ENCODE peak calls at places on chromosomes 7 and 10, in eight cellular contexts. One of them, this sample, is unnamed. For H3K4me1 and H3K9me3, the result is how much of the 10 kb centered on the place peaks cover.

GRCh38 chr7:22854158-22855048 is 31.8 kb upstream of the TOMM7 start:
- DNase-seq in heart left ventricle: peak
- DNase-seq in ascending aorta: peak
- DNase-seq in neural progenitor cell: peak
- DNase-seq in colonic mucosa: peak
- DNase-seq in lower lobe of right lung: peak
- DNase-seq in CD8-positive, alpha-beta T cell: peak
- DNase-seq in PC-9: peak
- DNase-seq in this sample: peak

GRCh38 chr7:131538071-131538790 is 18.2 kb downstream of the PODXL start:
- DNase-seq in CD8-positive, alpha-beta T cell: no peak
- DNase-seq in lower lobe of right lung: no peak
- DNase-seq in colonic mucosa: no peak
- DNase-seq in PC-9: peak
- DNase-seq in neural progenitor cell: no peak
- DNase-seq in heart left ventricle: no peak
- DNase-seq in ascending aorta: no peak
- DNase-seq in this sample: no peak

GRCh38 chr10:70551971-70552422 is 50.5 kb downstream of the PRF1 start:
- DNase-seq in lower lobe of right lung: peak
- DNase-seq in CD8-positive, alpha-beta T cell: no peak
- DNase-seq in heart left ventricle: no peak
- DNase-seq in PC-9: no peak
- DNase-seq in colonic mucosa: no peak
- DNase-seq in ascending aorta: no peak
- DNase-seq in neural progenitor cell: no peak
- DNase-seq in this sample: peak

GRCh38 chr7:142873281-142873784 is 12.2 kb downstream of the TRPV6 start:
- DNase-seq in neural progenitor cell: peak
- DNase-seq in ascending aorta: no peak
- DNase-seq in PC-9: no peak
- DNase-seq in CD8-positive, alpha-beta T cell: no peak
- DNase-seq in colonic mucosa: no peak
- DNase-seq in heart left ventricle: no peak
- DNase-seq in lower lobe of right lung: no peak
- DNase-seq in this sample: peak

GRCh38 chr10:51325649-51326048 is 251.4 kb downstream of the PRKG1 start:
- DNase-seq in neural progenitor cell: no peak
- DNase-seq in CD8-positive, alpha-beta T cell: no peak
- DNase-seq in colonic mucosa: no peak
- DNase-seq in lower lobe of right lung: no peak
- DNase-seq in ascending aorta: no peak
- DNase-seq in heart left ventricle: no peak
- DNase-seq in PC-9: no peak
- DNase-seq in this sample: no peak

GRCh38 chr7:152424348-152425108 is 11.3 kb downstream of the KMT2C start:
- DNase-seq in CD8-positive, alpha-beta T cell: no peak
- DNase-seq in PC-9: no peak
- DNase-seq in heart left ventricle: no peak
- DNase-seq in neural progenitor cell: no peak
- DNase-seq in colonic mucosa: no peak
- DNase-seq in lower lobe of right lung: no peak
- DNase-seq in ascending aorta: no peak
- DNase-seq in this sample: no peak

GRCh38 chr7:115851291-115851690 is 179.3 kb downstream of the TFEC start:
- DNase-seq in colonic mucosa: no peak
- DNase-seq in PC-9: peak
- DNase-seq in neural progenitor cell: peak
- DNase-seq in lower lobe of right lung: no peak
- DNase-seq in heart left ventricle: no peak
- DNase-seq in ascending aorta: no peak
- DNase-seq in CD8-positive, alpha-beta T cell: no peak
- DNase-seq in this sample: no peak

GRCh38 chr7:27115161-27116018 is 12.9 kb upstream of the HOXA2 start:
- DNase-seq in PC-9: peak
- DNase-seq in heart left ventricle: no peak
- DNase-seq in colonic mucosa: peak
- DNase-seq in ascending aorta: no peak
- DNase-seq in lower lobe of right lung: no peak
- DNase-seq in neural progenitor cell: peak
- DNase-seq in CD8-positive, alpha-beta T cell: no peak
- DNase-seq in this sample: no peak

GRCh38 chr10:109987413-109987812 is 20.4 kb upstream of the ADD3 start:
- DNase-seq in ascending aorta: no peak
- DNase-seq in colonic mucosa: no peak
- DNase-seq in CD8-positive, alpha-beta T cell: no peak
- DNase-seq in neural progenitor cell: no peak
- DNase-seq in heart left ventricle: no peak
- DNase-seq in lower lobe of right lung: no peak
- DNase-seq in PC-9: no peak
- DNase-seq in this sample: no peak

GRCh38 chr10:68330852-68331454 is 911 bp upstream of the HNRNPH3 start:
- DNase-seq in PC-9: no peak
- DNase-seq in colonic mucosa: peak
- DNase-seq in CD8-positive, alpha-beta T cell: no peak
- DNase-seq in lower lobe of right lung: no peak
- DNase-seq in ascending aorta: no peak
- DNase-seq in neural progenitor cell: peak
- DNase-seq in heart left ventricle: peak
- DNase-seq in this sample: peak

GRCh38 chr7:112238852-112239610 is 32.5 kb downstream of the ZNF277 start:
- DNase-seq in ascending aorta: no peak
- DNase-seq in neural progenitor cell: no peak
- DNase-seq in PC-9: peak
- DNase-seq in colonic mucosa: no peak
- DNase-seq in heart left ventricle: no peak
- DNase-seq in lower lobe of right lung: no peak
- DNase-seq in CD8-positive, alpha-beta T cell: no peak
- DNase-seq in this sample: no peak

GRCh38 chr7:157975401-157976372 is 611.9 kb downstream of the PTPRN2 start:
- DNase-seq in lower lobe of right lung: no peak
- DNase-seq in colonic mucosa: no peak
- DNase-seq in CD8-positive, alpha-beta T cell: no peak
- DNase-seq in neural progenitor cell: no peak
- DNase-seq in PC-9: no peak
- DNase-seq in ascending aorta: no peak
- DNase-seq in heart left ventricle: no peak
- DNase-seq in this sample: no peak
- TF ChIP-seq CTCF in lower lobe of right lung: no peak
- TF ChIP-seq CTCF in colonic mucosa: no peak
- TF ChIP-seq CTCF in CD8-positive, alpha-beta T cell: no peak
- TF ChIP-seq CTCF in neural progenitor cell: no peak
- TF ChIP-seq CTCF in PC-9: no peak
- TF ChIP-seq CTCF in ascending aorta: no peak
- TF ChIP-seq CTCF in heart left ventricle: no peak
- TF ChIP-seq CTCF in this sample: no peak

GRCh38 chr10:82148764-82149163 is 273.8 kb downstream of the NRG3 start:
- DNase-seq in lower lobe of right lung: no peak
- DNase-seq in CD8-positive, alpha-beta T cell: no peak
- DNase-seq in neural progenitor cell: no peak
- DNase-seq in PC-9: no peak
- DNase-seq in heart left ventricle: no peak
- DNase-seq in colonic mucosa: no peak
- DNase-seq in ascending aorta: no peak
- DNase-seq in this sample: no peak
- H3K4me1 ChIP-seq in lower lobe of right lung: under half
- H3K4me1 ChIP-seq in CD8-positive, alpha-beta T cell: under half
- H3K4me1 ChIP-seq in neural progenitor cell: under half
- H3K4me1 ChIP-seq in PC-9: under half
- H3K4me1 ChIP-seq in heart left ventricle: under half
- H3K4me1 ChIP-seq in colonic mucosa: under half
- H3K4me1 ChIP-seq in ascending aorta: under half
- H3K4me1 ChIP-seq in this sample: under half

DNA sequence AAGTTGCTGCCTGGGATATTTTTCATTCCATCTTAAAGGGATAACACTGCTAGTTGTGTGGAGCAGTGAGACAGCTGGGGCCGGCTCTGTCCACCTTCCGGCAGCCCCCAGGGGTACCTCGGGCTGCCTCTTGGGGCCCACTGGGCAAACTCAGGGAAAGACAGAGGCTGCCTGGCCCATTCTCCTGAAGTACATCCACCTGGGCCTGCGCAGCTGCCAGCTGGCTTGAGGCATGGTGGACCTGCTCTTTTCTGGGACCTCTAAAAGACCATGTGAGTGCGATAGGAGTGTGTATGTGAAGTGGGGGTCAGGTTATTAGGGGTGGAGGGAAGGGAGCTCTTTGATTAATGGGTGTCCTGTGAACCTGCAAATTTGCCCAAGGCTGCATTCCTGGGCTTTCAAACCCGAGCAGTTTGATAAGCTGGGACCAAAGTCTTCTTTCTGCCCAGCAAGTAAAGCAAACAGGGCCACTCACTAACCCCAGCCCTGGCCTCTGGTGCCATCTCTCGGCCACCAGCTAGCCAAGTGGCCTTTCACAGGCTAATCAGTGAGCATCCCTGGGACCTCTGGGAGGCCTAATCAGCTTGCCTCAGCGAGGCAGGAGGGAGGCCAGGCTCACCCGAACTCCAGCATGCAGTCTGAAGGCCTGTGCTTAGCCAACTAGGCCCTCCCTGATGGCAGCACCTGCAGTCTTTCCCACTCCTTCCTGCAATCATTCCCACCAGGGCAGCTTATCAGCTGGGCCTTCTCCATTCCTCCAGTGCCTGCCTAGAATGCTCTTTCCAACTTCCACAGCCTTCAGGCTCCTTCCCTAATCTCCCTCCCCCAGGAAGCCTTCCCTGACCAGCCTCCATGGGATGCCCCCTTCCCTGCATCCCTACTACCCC is 954.7 kb upstream of the ZNF722 start:
- DNase-seq in neural progenitor cell: no peak
- DNase-seq in heart left ventricle: no peak
- DNase-seq in PC-9: no peak
- DNase-seq in lower lobe of right lung: no peak
- DNase-seq in colonic mucosa: no peak
- DNase-seq in CD8-positive, alpha-beta T cell: no peak
- DNase-seq in ascending aorta: no peak
- DNase-seq in this sample: no peak
- H3K9me3 ChIP-seq in neural progenitor cell: half or more
- H3K9me3 ChIP-seq in heart left ventricle: under half
- H3K9me3 ChIP-seq in PC-9: under half
- H3K9me3 ChIP-seq in lower lobe of right lung: under half
- H3K9me3 ChIP-seq in colonic mucosa: under half
- H3K9me3 ChIP-seq in CD8-positive, alpha-beta T cell: under half
- H3K9me3 ChIP-seq in ascending aorta: under half
- H3K9me3 ChIP-seq in this sample: under half

GRCh38 chr7:101618916-101619315 is 10.2 kb downstream of the MYL10 start:
- DNase-seq in heart left ventricle: no peak
- DNase-seq in lower lobe of right lung: no peak
- DNase-seq in colonic mucosa: no peak
- DNase-seq in CD8-positive, alpha-beta T cell: no peak
- DNase-seq in PC-9: no peak
- DNase-seq in neural progenitor cell: no peak
- DNase-seq in ascending aorta: no peak
- DNase-seq in this sample: no peak
- TF ChIP-seq CTCF in heart left ventricle: no peak
- TF ChIP-seq CTCF in lower lobe of right lung: no peak
- TF ChIP-seq CTCF in colonic mucosa: no peak
- TF ChIP-seq CTCF in CD8-positive, alpha-beta T cell: no peak
- TF ChIP-seq CTCF in PC-9: no peak
- TF ChIP-seq CTCF in neural progenitor cell: no peak
- TF ChIP-seq CTCF in ascending aorta: no peak
- TF ChIP-seq CTCF in this sample: no peak

GRCh38 chr7:50367098-50367497 is 62.6 kb downstream of the IKZF1 start:
- DNase-seq in CD8-positive, alpha-beta T cell: peak
- DNase-seq in colonic mucosa: no peak
- DNase-seq in neural progenitor cell: no peak
- DNase-seq in ascending aorta: no peak
- DNase-seq in heart left ventricle: no peak
- DNase-seq in lower lobe of right lung: no peak
- DNase-seq in PC-9: no peak
- DNase-seq in this sample: no peak
- H3K4me1 ChIP-seq in CD8-positive, alpha-beta T cell: half or more
- H3K4me1 ChIP-seq in colonic mucosa: under half
- H3K4me1 ChIP-seq in neural progenitor cell: under half
- H3K4me1 ChIP-seq in ascending aorta: under half
- H3K4me1 ChIP-seq in heart left ventricle: under half
- H3K4me1 ChIP-seq in lower lobe of right lung: under half
- H3K4me1 ChIP-seq in PC-9: under half
- H3K4me1 ChIP-seq in this sample: under half

GRCh38 chr10:38112159-38112558 is 18.0 kb downstream of the ZNF37A start:
- DNase-seq in colonic mucosa: no peak
- DNase-seq in PC-9: no peak
- DNase-seq in heart left ventricle: no peak
- DNase-seq in CD8-positive, alpha-beta T cell: no peak
- DNase-seq in ascending aorta: no peak
- DNase-seq in neural progenitor cell: no peak
- DNase-seq in lower lobe of right lung: no peak
- DNase-seq in this sample: no peak
- H3K9me3 ChIP-seq in colonic mucosa: under half
- H3K9me3 ChIP-seq in PC-9: under half
- H3K9me3 ChIP-seq in heart left ventricle: under half
- H3K9me3 ChIP-seq in CD8-positive, alpha-beta T cell: under half
- H3K9me3 ChIP-seq in ascending aorta: half or more
- H3K9me3 ChIP-seq in neural progenitor cell: under half
- H3K9me3 ChIP-seq in lower lobe of right lung: half or more
- H3K9me3 ChIP-seq in this sample: under half

DNA sequence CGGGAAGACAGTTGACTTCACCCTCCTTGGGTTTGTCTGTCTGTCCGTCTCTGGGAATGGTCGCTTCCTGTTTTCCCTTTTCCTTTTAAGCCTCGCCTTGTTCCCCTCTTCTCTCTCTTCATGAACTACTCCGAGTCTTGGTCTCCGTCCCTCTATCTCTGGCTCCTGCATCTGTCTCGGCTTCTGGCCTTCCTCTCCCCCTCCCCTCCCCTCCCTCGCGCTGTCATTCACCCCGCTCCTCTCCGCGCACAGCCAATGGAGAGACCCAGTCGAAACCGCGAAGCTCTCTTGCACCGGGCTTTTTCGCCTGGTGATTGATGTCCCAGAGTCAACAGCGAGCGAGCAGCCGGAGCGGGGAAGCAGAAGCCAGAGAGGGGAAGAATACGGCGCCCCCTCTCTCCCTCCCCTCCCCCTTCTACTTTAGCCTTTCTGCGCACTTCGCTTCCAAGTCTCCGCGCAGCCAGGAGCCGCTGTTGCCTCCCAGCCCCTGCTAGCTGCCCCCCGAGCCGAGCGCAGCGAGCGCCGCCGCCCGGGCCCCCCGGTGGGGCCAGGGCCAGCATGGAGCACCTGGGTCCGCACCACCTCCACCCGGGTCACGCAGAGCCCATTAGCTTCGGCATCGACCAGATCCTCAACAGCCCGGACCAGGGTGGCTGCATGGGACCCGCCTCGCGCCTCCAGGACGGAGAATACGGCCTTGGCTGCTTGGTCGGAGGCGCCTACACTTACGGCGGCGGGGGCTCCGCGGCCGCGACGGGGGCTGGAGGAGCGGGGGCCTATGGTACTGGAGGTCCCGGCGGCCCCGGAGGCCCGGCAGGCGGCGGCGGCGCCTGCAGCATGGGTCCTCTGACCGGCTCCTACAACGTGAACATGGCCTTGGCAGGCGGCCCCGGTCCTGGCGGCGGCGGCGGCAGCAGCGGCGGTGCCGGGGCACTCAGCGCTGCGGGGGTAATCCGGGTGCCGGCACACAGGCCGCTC is at the start of gene TLX1:
- DNase-seq in PC-9: no peak
- DNase-seq in neural progenitor cell: peak
- DNase-seq in ascending aorta: no peak
- DNase-seq in CD8-positive, alpha-beta T cell: no peak
- DNase-seq in lower lobe of right lung: no peak
- DNase-seq in colonic mucosa: no peak
- DNase-seq in heart left ventricle: no peak
- DNase-seq in this sample: peak
- TF ChIP-seq CTCF in PC-9: no peak
- TF ChIP-seq CTCF in neural progenitor cell: no peak
- TF ChIP-seq CTCF in ascending aorta: no peak
- TF ChIP-seq CTCF in CD8-positive, alpha-beta T cell: no peak
- TF ChIP-seq CTCF in lower lobe of right lung: no peak
- TF ChIP-seq CTCF in colonic mucosa: no peak
- TF ChIP-seq CTCF in heart left ventricle: no peak
- TF ChIP-seq CTCF in this sample: no peak

This sample was measured in body of pancreas.